ENCODE peak calls at places on chromosomes 3 and 15, in nine cellular contexts. F is tibial artery, V is T-helper 1 cell, E is germinal center, J is activated gamma-delta T cell treated with Interleukin-2 at 50 U/mL for 16 hours, L is adrenal gland, U is GM12865, P is thoracic aorta, T is AG04450. H is an unnamed sample.

GRCh38 chr3:141913150-141913811 is 36.8 kb downstream of the ATP1B3 start:
- DNase-seq in F (no peak), V (peak; percentile 71), E (peak; percentile 59), J (peak; percentile 47), L (peak; percentile 59), U (peak; percentile 71), P (no peak), T (no peak), H (peak; percentile 54)

GRCh38 chr15:92908369-92909057 is 8.4 kb downstream of the CHD2 start:
- DNase-seq in F (no peak), V (no peak), E (no peak), J (no peak), L (no peak), U (no peak), P (no peak), T (no peak), H (no peak)

GRCh38 chr15:101038327-101039003 is 119.3 kb downstream of the LRRK1 start:
- DNase-seq in F (no peak), V (no peak), E (no peak), J (no peak), L (peak; percentile 6), U (no peak), P (no peak), T (no peak), H (no peak)

GRCh38 chr15:75131269-75131643 is 70.4 kb upstream of the C15orf39 start:
- DNase-seq in F (no peak), V (no peak), E (no peak), J (no peak), L (no peak), U (no peak), P (no peak), T (no peak), H (no peak)

GRCh38 chr15:36186376-36186775 is 393.1 kb upstream of the CDIN1 start:
- DNase-seq in F (no peak), V (no peak), E (no peak), J (no peak), L (no peak), U (no peak), P (no peak), T (no peak), H (no peak)

GRCh38 chr15:86139828-86140227 is 60.2 kb downstream of the AGBL1 start:
- DNase-seq in F (no peak), V (no peak), E (peak; percentile 28), J (no peak), L (no peak), U (peak; percentile 12), P (no peak), T (no peak), H (no peak)

GRCh38 chr3:143552851-143553250 is 295.4 kb downstream of the SLC9A9 start:
- DNase-seq in F (no peak), V (no peak), E (no peak), J (no peak), L (no peak), U (no peak), P (no peak), T (no peak), H (no peak)

GRCh38 chr3:129419476-129419875 is 9.0 kb downstream of the EFCAB12 start:
- DNase-seq in F (no peak), V (no peak), E (no peak), J (no peak), L (peak; percentile 24), U (no peak), P (no peak), T (no peak), H (no peak)

GRCh38 chr15:56653082-56653481 is 80.2 kb downstream of the ZNF280D start:
- DNase-seq in F (no peak), V (no peak), E (no peak), J (no peak), L (no peak), U (no peak), P (no peak), T (no peak), H (no peak)

GRCh38 chr3:194617827-194618226 is 15.4 kb downstream of the TMEM44 start:
- DNase-seq in F (no peak), V (no peak), E (no peak), J (no peak), L (no peak), U (peak; percentile 36), P (no peak), T (no peak), H (no peak)

GRCh38 chr3:172258616-172259015 is 189.6 kb downstream of the GHSR start:
- DNase-seq in F (no peak), V (no peak), E (no peak), J (no peak), L (no peak), U (no peak), P (no peak), T (no peak), H (no peak)

GRCh38 chr3:58630081-58630709 is 36.4 kb downstream of the FAM3D start:
- DNase-seq in F (peak; percentile 67), V (peak; percentile 38), E (peak; percentile 56), J (peak; percentile 53), L (peak; percentile 77), U (peak; percentile 51), P (peak; percentile 8), T (no peak), H (peak; percentile 48)

GRCh38 chr15:57741089-57741488 is 34.6 kb downstream of the POLR2M start:
- DNase-seq in F (no peak), V (no peak), E (no peak), J (no peak), L (no peak), U (no peak), P (no peak), T (no peak), H (no peak)

GRCh38 chr3:161069441-161070251 is 35.5 kb downstream of the B3GALNT1 start:
- DNase-seq in F (peak; percentile 31), V (peak; percentile 81), E (peak; percentile 69), J (no peak), L (no peak), U (peak; percentile 80), P (peak; percentile 14), T (peak; percentile 1), H (no peak)

GRCh38 chr3:85801955-85802354 is 843.2 kb downstream of the CADM2 start:
- DNase-seq in F (no peak), V (no peak), E (no peak), J (no peak), L (no peak), U (no peak), P (no peak), T (no peak), H (no peak)

GRCh38 chr3:106629215-106629832 is 747.9 kb upstream of the CCDC54 start:
- DNase-seq in F (no peak), V (no peak), E (no peak), J (no peak), L (no peak), U (peak; percentile 33), P (no peak), T (no peak), H (no peak)

GRCh38 chr3:127541320-127541719 is 49.2 kb downstream of the TPRA1 start:
- DNase-seq in F (no peak), V (no peak), E (no peak), J (no peak), L (no peak), U (no peak), P (no peak), T (no peak), H (no peak)

GRCh38 chr3:49668861-49669260 is 5.3 kb upstream of the APEH start:
- DNase-seq in F (no peak), V (no peak), E (no peak), J (no peak), L (no peak), U (no peak), P (no peak), T (no peak), H (no peak)

GRCh38 chr15:58036579-58036978 is 28.9 kb downstream of the ALDH1A2 start:
- DNase-seq in F (no peak), V (no peak), E (no peak), J (no peak), L (no peak), U (no peak), P (no peak), T (no peak), H (no peak)

GRCh38 chr3:122076414-122077292 is 21.5 kb downstream of the CD86 start:
- DNase-seq in F (no peak), V (peak; percentile 65), E (no peak), J (no peak), L (no peak), U (peak; percentile 64), P (no peak), T (no peak), H (no peak)

GRCh38 chr15:84969257-84969656 is 12.4 kb upstream of the PDE8A start:
- DNase-seq in F (no peak), V (no peak), E (no peak), J (no peak), L (no peak), U (no peak), P (no peak), T (no peak), H (no peak)

GRCh38 chr3:9915252-9916141 is 1.4 kb upstream of the IL17RC start:
- DNase-seq in F (peak; percentile 81), V (peak; percentile 35), E (no peak), J (no peak), L (peak; percentile 74), U (peak; percentile 46), P (no peak), T (no peak), H (peak; percentile 30)

GRCh38 chr15:65069179-65069578 is 1.4 kb upstream of the RASL12 start:
- DNase-seq in F (no peak), V (no peak), E (no peak), J (no peak), L (no peak), U (no peak), P (no peak), T (peak; percentile 99), H (no peak)

GRCh38 chr3:144003051-144003450 is 31.4 kb downstream of the DIPK2A start:
- DNase-seq in F (no peak), V (no peak), E (no peak), J (no peak), L (no peak), U (no peak), P (no peak), T (no peak), H (no peak)

H was measured in naive thymus-derived CD8-positive, alpha-beta T cell.